ENCODE peak calls at places on chromosomes 3 and 15, in four cellular contexts. U is HL-60, E is fibroblast of lung, D is lower lobe of right lung. V is an unnamed sample.

GRCh38 chr15:66907826-66908502 is 157.4 kb upstream of the SMAD3 start:
- DNase-seq in U (peak), E (peak), D (peak), V (no peak)

GRCh38 chr3:158920375-158920774 is 118.5 kb downstream of the MFSD1 start:
- DNase-seq in U (no peak), E (peak), D (no peak), V (no peak)

GRCh38 chr3:28768439-28768838 is 419.8 kb upstream of the AZI2 start:
- DNase-seq in U (no peak), E (no peak), D (no peak), V (no peak)

GRCh38 chr15:36883705-36884355 is 216.5 kb downstream of the MEIS2 start:
- DNase-seq in U (peak), E (peak), D (peak), V (peak)

GRCh38 chr3:57127849-57128566 is 37.1 kb downstream of the IL17RD start:
- DNase-seq in U (no peak), E (peak), D (no peak), V (peak)

GRCh38 chr3:124858275-124858674 is 28.9 kb downstream of the ITGB5 start:
- DNase-seq in U (no peak), E (peak), D (no peak), V (no peak)

GRCh38 chr15:74795961-74796625 is 14.2 kb downstream of the CSK start:
- DNase-seq in U (no peak), E (peak), D (no peak), V (no peak)

GRCh38 chr3:30894521-30895289 is at the start of gene GADL1:
- DNase-seq in U (no peak), E (peak), D (peak), V (no peak)

GRCh38 chr3:16090013-16090412 is 84.5 kb upstream of the GALNT15 start:
- DNase-seq in U (no peak), E (peak), D (no peak), V (peak)

GRCh38 chr3:170506556-170506955 is 79.3 kb downstream of the SLC7A14 start:
- DNase-seq in U (no peak), E (peak), D (no peak), V (peak)

GRCh38 chr15:38455096-38455495 is 1.2 kb downstream of the FAM98B start:
- DNase-seq in U (no peak), E (peak), D (no peak), V (no peak)

GRCh38 chr15:45106002-45106790 is 7.8 kb downstream of the DUOX2 start:
- DNase-seq in U (no peak), E (no peak), D (no peak), V (no peak)

GRCh38 chr15:25243800-25244097 is 195.1 kb downstream of the UBE3A start:
- DNase-seq in U (no peak), E (no peak), D (peak), V (no peak)

GRCh38 chr15:23038741-23039150 is 623 bp downstream of the TUBGCP5 start:
- DNase-seq in U (peak), E (peak), D (no peak), V (no peak)

GRCh38 chr3:53775834-53776251 is 70.4 kb downstream of the CHDH start:
- DNase-seq in U (no peak), E (no peak), D (no peak), V (no peak)

GRCh38 chr15:95024388-95024787 is 793.0 kb downstream of the MCTP2 start:
- DNase-seq in U (no peak), E (peak), D (no peak), V (no peak)

GRCh38 chr3:98513136-98513535 is 9.6 kb downstream of the CLDND1 start:
- DNase-seq in U (peak), E (peak), D (no peak), V (no peak)

GRCh38 chr15:36888018-36888992 is 212.0 kb downstream of the MEIS2 start:
- DNase-seq in U (no peak), E (peak), D (no peak), V (no peak)

GRCh38 chr3:108239082-108239481 is 16.9 kb upstream of the IFT57 start:
- DNase-seq in U (no peak), E (no peak), D (no peak), V (no peak)

GRCh38 chr15:72285402-72285801 is 13.0 kb upstream of the PARP6 start:
- DNase-seq in U (no peak), E (no peak), D (no peak), V (no peak)

GRCh38 chr3:112333002-112333385 is at the start of gene CD200:
- DNase-seq in U (no peak), E (peak), D (peak), V (no peak)
- TF ChIP-seq CTCF in U (no peak), E (no peak), D (no peak), V (no peak)

GRCh38 chr3:161557751-161558150 is 61.1 kb downstream of the OTOL1 start:
- DNase-seq in U (no peak), E (no peak), D (no peak), V (no peak)

GRCh38 chr3:161559177-161559998 is 62.8 kb downstream of the OTOL1 start:
- DNase-seq in U (no peak), E (peak), D (no peak), V (no peak)

GRCh38 chr3:161556533-161556932 is 59.9 kb downstream of the OTOL1 start:
- DNase-seq in U (no peak), E (no peak), D (no peak), V (no peak)

GRCh38 chr3:161558256-161558655 is 61.6 kb downstream of the OTOL1 start:
- DNase-seq in U (no peak), E (peak), D (peak), V (no peak)

DNA sequence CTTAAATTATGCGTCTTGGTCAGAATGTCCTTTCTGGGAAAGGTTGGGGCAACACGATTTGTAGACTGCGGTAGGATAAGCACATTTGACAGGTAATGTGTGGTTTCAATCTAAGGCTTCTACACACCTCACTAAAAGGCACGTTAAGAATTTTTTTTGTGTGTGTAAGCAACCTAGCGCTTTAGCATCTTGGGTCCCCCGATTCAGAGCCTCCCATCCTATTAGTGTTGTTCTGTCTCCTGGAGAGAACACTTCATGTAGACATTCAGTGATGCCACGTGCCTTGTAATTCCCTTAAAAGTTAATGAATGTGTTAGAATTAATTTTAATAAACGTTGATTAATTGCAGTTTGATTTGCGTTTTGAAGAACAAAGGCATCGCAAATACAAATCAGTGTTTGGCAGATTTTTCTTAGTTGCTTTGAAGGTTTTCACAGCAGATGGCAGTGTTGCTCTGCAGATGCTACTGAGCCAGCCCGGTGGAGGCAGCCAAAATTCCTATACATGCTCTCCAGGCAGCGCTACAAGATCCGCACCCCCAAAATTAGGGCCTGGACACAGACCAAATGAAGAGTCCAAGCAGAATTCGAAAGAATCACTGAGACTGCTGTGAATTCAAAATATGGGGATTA is 63.5 kb downstream of the OTOL1 start:
- DNase-seq in U (no peak), E (peak), D (no peak), V (peak)
- TF ChIP-seq CTCF in U (peak), E (peak), D (peak), V (peak)

DNA sequence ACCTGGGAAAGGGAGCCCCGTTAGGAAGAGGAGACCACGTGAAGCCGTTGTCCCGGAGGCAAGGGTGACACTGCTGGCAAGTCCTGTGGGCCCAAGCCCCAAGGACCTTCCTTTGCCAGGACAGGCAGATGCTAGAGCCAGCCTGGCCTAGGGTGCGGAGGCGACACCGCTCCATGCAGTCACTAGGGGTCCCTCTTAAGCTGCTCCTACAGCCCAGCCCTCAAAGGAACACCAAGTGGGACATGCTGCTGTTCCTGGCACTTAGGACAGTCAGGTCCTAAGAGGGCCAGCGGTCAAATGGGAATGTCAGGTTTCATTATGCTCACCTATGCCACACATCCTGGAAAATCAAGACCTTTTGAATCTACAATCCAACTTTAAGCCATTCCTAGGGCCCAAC is 59.7 kb downstream of the RPN1 start:
- DNase-seq in U (no peak), E (no peak), D (no peak), V (no peak)
- TF ChIP-seq CTCF in U (peak), E (no peak), D (no peak), V (no peak)

GRCh38 chr3:134018850-134019249 is 10.9 kb downstream of the SLCO2A1 start:
- DNase-seq in U (no peak), E (no peak), D (no peak), V (no peak)
- TF ChIP-seq CTCF in U (no peak), E (no peak), D (no peak), V (no peak)

DNA sequence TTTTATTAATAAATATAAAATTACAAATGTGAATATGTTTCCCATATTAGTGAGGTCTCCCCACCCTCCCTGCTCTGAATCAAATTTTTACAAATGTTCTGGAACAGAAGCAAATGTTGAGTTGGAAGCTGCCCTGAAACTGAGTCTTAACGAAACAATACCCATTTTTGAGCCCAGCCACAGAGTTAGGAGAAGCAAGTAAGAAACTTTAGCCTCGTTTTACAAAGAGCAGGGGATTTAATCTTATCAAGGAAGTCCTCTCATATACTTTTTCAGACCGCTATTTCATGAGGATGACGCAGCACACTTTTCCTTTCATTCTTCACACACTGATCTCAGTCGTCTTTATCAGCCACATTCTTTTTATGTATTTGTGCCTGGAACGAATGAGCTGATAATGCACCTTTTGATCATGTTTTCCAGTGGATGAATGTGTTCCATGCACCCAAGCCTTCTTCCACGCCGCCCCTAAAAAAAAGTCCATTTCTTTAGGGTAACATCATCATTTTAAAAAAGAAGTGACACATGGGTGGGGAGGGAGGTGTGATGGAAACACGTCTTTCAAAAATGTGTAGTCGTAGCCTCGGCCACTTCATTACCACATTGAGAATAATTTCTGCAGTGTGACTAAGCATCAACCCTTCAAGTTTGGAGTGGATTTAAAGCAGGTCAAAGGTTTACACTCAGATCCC is 48.1 kb downstream of the SETMAR start:
- DNase-seq in U (peak), E (peak), D (no peak), V (no peak)
- TF ChIP-seq CTCF in U (no peak), E (no peak), D (no peak), V (no peak)

GRCh38 chr15:64740361-64741170 is 34.8 kb downstream of the RBPMS2 start:
- DNase-seq in U (no peak), E (peak), D (peak), V (no peak)
- TF ChIP-seq CTCF in U (no peak), E (peak), D (peak), V (no peak)